ENCODE peak calls at places on chromosomes 13 and 19, in six cellular contexts. T is cardiac fibroblast, Z is HCEC 1CT, A is HTR-8/SVneo, B is GOT3, E is fibroblast of lung. V is an unnamed sample.

GRCh38 chr13:73335226-73335625 is 276.4 kb downstream of the KLF5 start:
- DNase-seq in T (peak), Z (peak), A (no peak), B (no peak), E (peak), V (no peak)

GRCh38 chr19:41426952-41427646 is at the start of gene B3GNT8:
- DNase-seq in T (peak), Z (no peak), A (no peak), B (no peak), E (peak), V (no peak)

GRCh38 chr13:33017410-33017929 is 1.2 kb downstream of the KL start:
- DNase-seq in T (peak), Z (no peak), A (no peak), B (no peak), E (peak), V (no peak)

GRCh38 chr19:51439021-51439465 is 19.2 kb downstream of the SIGLEC8 start:
- DNase-seq in T (peak), Z (no peak), A (no peak), B (no peak), E (peak), V (no peak)

GRCh38 chr19:40601061-40601973 is at the start of gene LTBP4:
- DNase-seq in T (peak), Z (peak), A (no peak), B (no peak), E (peak), V (peak)

GRCh38 chr13:42007844-42008243 is 40.6 kb upstream of the DGKH start:
- DNase-seq in T (peak), Z (peak), A (no peak), B (no peak), E (peak), V (no peak)

GRCh38 chr13:75544681-75545333 is 4.8 kb upstream of the UCHL3 start:
- DNase-seq in T (peak), Z (peak), A (no peak), B (no peak), E (peak), V (peak)

GRCh38 chr13:107421951-107422350 is 793.4 kb downstream of the LIG4 start:
- DNase-seq in T (peak), Z (peak), A (no peak), B (no peak), E (no peak), V (no peak)

GRCh38 chr19:29539668-29540067 is 13.9 kb downstream of the VSTM2B start:
- DNase-seq in T (no peak), Z (no peak), A (no peak), B (no peak), E (no peak), V (no peak)

GRCh38 chr19:5113101-5113557 is 144.2 kb downstream of the KDM4B start:
- DNase-seq in T (peak), Z (no peak), A (peak), B (no peak), E (peak), V (no peak)

GRCh38 chr19:46232029-46232428 is 2.5 kb downstream of the IGFL1 start:
- DNase-seq in T (no peak), Z (no peak), A (no peak), B (no peak), E (no peak), V (no peak)

GRCh38 chr13:40536443-40537113 is 129.9 kb downstream of the FOXO1 start:
- DNase-seq in T (no peak), Z (no peak), A (no peak), B (no peak), E (no peak), V (no peak)

GRCh38 chr13:49927755-49928154 is 8.4 kb downstream of the SPRYD7 start:
- DNase-seq in T (peak), Z (no peak), A (no peak), B (no peak), E (peak), V (no peak)

GRCh38 chr13:94205896-94206295 is 273.6 kb downstream of the DCT start:
- DNase-seq in T (no peak), Z (peak), A (no peak), B (no peak), E (no peak), V (no peak)

GRCh38 chr19:18425515-18426415 is 6.6 kb downstream of the SSBP4 start:
- DNase-seq in T (peak), Z (peak), A (no peak), B (no peak), E (peak), V (peak)

GRCh38 chr13:111121421-111121820 is 6.3 kb downstream of the ARHGEF7 start:
- DNase-seq in T (no peak), Z (no peak), A (no peak), B (no peak), E (no peak), V (no peak)

GRCh38 chr13:26202365-26202972 is 19.6 kb downstream of the RNF6 start:
- DNase-seq in T (peak), Z (peak), A (no peak), B (no peak), E (no peak), V (no peak)

GRCh38 chr13:110304256-110304655 is 2.7 kb downstream of the COL4A1 start:
- DNase-seq in T (peak), Z (peak), A (no peak), B (no peak), E (peak), V (no peak)